ENCODE peak calls at places on chromosome 20, in nine cellular contexts. V is IMR-90, S is neural crest cell, Y is esophagus muscularis mucosa, Q is cardiac muscle cell, D is WERI-Rb-1, C is hepatocyte, R is lower lobe of right lung, W is ascending aorta. B is an unnamed sample.

GRCh38 chr20:36435799-36436541 is 105.3 kb upstream of the MYL9 start:
- DNase-seq in V (peak; percentile 21), S (peak; percentile 60), Y (no peak), Q (peak; percentile 60), D (peak; percentile 50), C (peak; percentile 76), R (peak; percentile 90), W (peak; percentile 22), B (peak; percentile 75)

GRCh38 chr20:15992564-15992963 is 580.7 kb downstream of the KIF16B start:
- DNase-seq in V (no peak), S (no peak), Y (no peak), Q (no peak), D (no peak), C (no peak), R (no peak), W (no peak), B (no peak)

GRCh38 chr20:23009636-23010035 is 25.5 kb upstream of the SSTR4 start:
- DNase-seq in V (no peak), S (no peak), Y (no peak), Q (peak; percentile 10), D (no peak), C (no peak), R (no peak), W (no peak), B (no peak)

GRCh38 chr20:36193937-36194712 is 39.6 kb downstream of the EPB41L1 start:
- DNase-seq in V (no peak), S (no peak), Y (no peak), Q (no peak), D (no peak), C (no peak), R (no peak), W (no peak), B (no peak)

GRCh38 chr20:32893878-32894483 is 35.3 kb downstream of the EFCAB8 start:
- DNase-seq in V (peak; percentile 16), S (peak; percentile 24), Y (no peak), Q (peak; percentile 31), D (peak; percentile 61), C (no peak), R (no peak), W (no peak), B (peak; percentile 42)

GRCh38 chr20:51978081-51978501 is 175.8 kb upstream of the SALL4 start:
- DNase-seq in V (no peak), S (no peak), Y (no peak), Q (no peak), D (no peak), C (no peak), R (no peak), W (no peak), B (no peak)

GRCh38 chr20:57742506-57743180 is 32.8 kb upstream of the PMEPA1 start:
- DNase-seq in V (no peak), S (no peak), Y (no peak), Q (no peak), D (no peak), C (no peak), R (no peak), W (no peak), B (no peak)

GRCh38 chr20:7976015-7976414 is 35.8 kb upstream of the HAO1 start:
- DNase-seq in V (peak; percentile 34), S (no peak), Y (no peak), Q (peak; percentile 6), D (no peak), C (no peak), R (no peak), W (no peak), B (no peak)

GRCh38 chr20:11117808-11118528 is 444.2 kb upstream of the JAG1 start:
- DNase-seq in V (peak; percentile 93), S (no peak), Y (no peak), Q (peak; percentile 52), D (no peak), C (peak; percentile 5), R (no peak), W (no peak), B (no peak)

GRCh38 chr20:52010541-52010940 is 181.0 kb downstream of the ZFP64 start:
- DNase-seq in V (no peak), S (no peak), Y (no peak), Q (no peak), D (peak; percentile 93), C (no peak), R (no peak), W (no peak), B (no peak)

GRCh38 chr20:50879649-50880550 is 51.3 kb downstream of the ADNP start:
- DNase-seq in V (no peak), S (no peak), Y (no peak), Q (no peak), D (no peak), C (no peak), R (no peak), W (no peak), B (no peak)

GRCh38 chr20:47352332-47353223 is 3.9 kb downstream of the ZMYND8 start:
- DNase-seq in V (no peak), S (no peak), Y (no peak), Q (peak; percentile 73), D (no peak), C (no peak), R (peak; percentile 66), W (no peak), B (no peak)

GRCh38 chr20:36480456-36481048 is 60.8 kb upstream of the MYL9 start:
- DNase-seq in V (no peak), S (no peak), Y (no peak), Q (no peak), D (no peak), C (no peak), R (no peak), W (no peak), B (no peak)

GRCh38 chr20:50519036-50519780 is 9.0 kb downstream of the PTPN1 start:
- DNase-seq in V (no peak), S (no peak), Y (no peak), Q (no peak), D (no peak), C (no peak), R (no peak), W (no peak), B (no peak)

GRCh38 chr20:45722047-45722446 is at the start of gene SPINT4:
- DNase-seq in V (no peak), S (no peak), Y (no peak), Q (no peak), D (no peak), C (no peak), R (no peak), W (no peak), B (no peak)

GRCh38 chr20:10715035-10715434 is 41.2 kb upstream of the JAG1 start:
- DNase-seq in V (peak; percentile 89), S (no peak), Y (no peak), Q (no peak), D (no peak), C (no peak), R (no peak), W (no peak), B (no peak)

GRCh38 chr20:3800878-3801260 is 4.8 kb downstream of the CDC25B start:
- DNase-seq in V (no peak), S (no peak), Y (no peak), Q (no peak), D (no peak), C (no peak), R (peak; percentile 47), W (no peak), B (no peak)
- TF ChIP-seq CTCF in V (no peak), S (no peak), Y (no peak), Q (no peak), D (no peak), C (no peak), R (no peak), W (no peak), B (no peak)

GRCh38 chr20:19056909-19057308 is 155.5 kb upstream of the SLC24A3 start:
- DNase-seq in V (no peak), S (no peak), Y (peak; percentile 55), Q (no peak), D (peak; percentile 26), C (no peak), R (no peak), W (no peak), B (no peak)
- TF ChIP-seq CTCF in V (no peak), S (peak; percentile 27), Y (no peak), Q (no peak), D (peak; percentile 34), C (peak; percentile 4), R (no peak), W (no peak), B (no peak)

DNA sequence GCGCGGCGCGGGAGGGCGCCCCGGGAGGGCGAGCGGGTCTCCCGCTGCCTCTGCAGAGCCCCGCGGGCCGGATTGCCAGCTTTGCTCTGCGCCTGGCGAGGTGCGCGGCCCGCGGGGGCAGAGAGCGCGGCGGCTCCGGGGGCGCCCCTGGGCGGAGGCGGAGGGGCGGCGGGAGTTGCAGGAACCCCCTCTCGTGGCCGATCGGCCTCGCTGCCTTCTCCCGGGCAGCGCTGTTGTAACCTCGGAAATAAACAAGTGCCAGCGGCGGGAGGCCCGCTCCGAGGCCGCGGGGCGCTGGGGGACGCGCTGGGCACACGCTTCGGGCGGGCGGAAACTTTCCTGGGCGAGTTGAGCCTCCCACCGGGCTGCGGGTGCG is 1.2 kb downstream of the CDH4 start:
- DNase-seq in V (peak; percentile 45), S (peak; percentile 50), Y (no peak), Q (peak; percentile 25), D (no peak), C (peak; percentile 46), R (no peak), W (no peak), B (peak; percentile 68)
- TF ChIP-seq CTCF in V (peak; percentile 32), S (peak; percentile 57), Y (peak; percentile 30), Q (peak; percentile 25), D (no peak), C (peak; percentile 34), R (no peak), W (no peak), B (no peak)

GRCh38 chr20:48745330-48745729 is 82.5 kb downstream of the PREX1 start:
- DNase-seq in V (no peak), S (no peak), Y (no peak), Q (peak; percentile 22), D (no peak), C (no peak), R (no peak), W (no peak), B (no peak)
- TF ChIP-seq CTCF in V (no peak), S (no peak), Y (no peak), Q (no peak), D (no peak), C (no peak), R (no peak), W (no peak), B (no peak)

GRCh38 chr20:20407891-20408805 is 40.2 kb downstream of the INSM1 start:
- DNase-seq in V (peak; percentile 35), S (no peak), Y (no peak), Q (peak; percentile 3), D (peak; percentile 74), C (no peak), R (no peak), W (no peak), B (no peak)
- TF ChIP-seq CTCF in V (peak; percentile 28), S (peak; percentile 50), Y (no peak), Q (peak; percentile 10), D (peak; percentile 37), C (peak; percentile 41), R (no peak), W (no peak), B (no peak)

GRCh38 chr20:42277203-42277602 is 659.0 kb upstream of the CHD6 start:
- DNase-seq in V (no peak), S (no peak), Y (peak; percentile 62), Q (no peak), D (no peak), C (no peak), R (no peak), W (no peak), B (no peak)
- TF ChIP-seq CTCF in V (no peak), S (no peak), Y (no peak), Q (no peak), D (no peak), C (no peak), R (no peak), W (no peak), B (no peak)